ENCODE peak calls at places on chromosomes 1 and 21, in six cellular contexts. O, I, X, H, F and Z are unnamed samples.

GRCh38 chr1:23537296-23537993 is 6.4 kb upstream of the E2F2 start:
- DNase-seq in X (no peak), H (no peak), F (no peak), O (peak; percentile 68), I (no peak), Z (no peak)

GRCh38 chr1:19284881-19285280 is 3.7 kb downstream of the AKR7A3 start:
- DNase-seq in I (no peak), X (no peak), O (no peak), F (no peak), H (no peak), Z (no peak)

GRCh38 chr1:91499904-91500755 is 521 bp upstream of the CDC7 start:
- DNase-seq in I (peak; percentile 82), O (no peak), X (no peak), H (peak; percentile 16), F (no peak), Z (no peak)

GRCh38 chr21:41168391-41169257 is 664 bp downstream of the BACE2 start:
- DNase-seq in H (no peak), O (peak; percentile 68), F (no peak), X (peak; percentile 42), I (no peak), Z (peak; percentile 29)

GRCh38 chr1:172630868-172631267 is 28.0 kb upstream of the FASLG start:
- DNase-seq in I (peak; percentile 8), H (no peak), O (peak; percentile 62), X (no peak), F (no peak), Z (peak; percentile 33)

GRCh38 chr21:42174173-42174572 is 44.8 kb upstream of the ABCG1 start:
- DNase-seq in H (peak; percentile 82), X (no peak), I (no peak), F (peak; percentile 13), O (no peak), Z (peak; percentile 16)

GRCh38 chr1:193569696-193570269 is 383.4 kb upstream of the B3GALT2 start:
- DNase-seq in F (no peak), H (no peak), O (peak; percentile 91), I (no peak), X (no peak), Z (no peak)

GRCh38 chr1:101235696-101236545 is 898 bp upstream of the S1PR1 start:
- DNase-seq in F (peak; percentile 90), I (no peak), X (peak; percentile 47), H (no peak), O (peak; percentile 37), Z (no peak)

GRCh38 chr1:173406783-173407230 is 70.3 kb upstream of the PRDX6 start:
- DNase-seq in I (no peak), X (no peak), O (no peak), H (no peak), F (no peak), Z (no peak)

GRCh38 chr1:240107058-240107684 is 15.5 kb downstream of the FMN2 start:
- DNase-seq in H (no peak), X (no peak), O (peak; percentile 88), I (no peak), F (no peak), Z (no peak)

GRCh38 chr1:162580315-162580714 is 18.8 kb downstream of the UAP1 start:
- DNase-seq in O (no peak), I (no peak), X (no peak), H (no peak), F (no peak), Z (no peak)

GRCh38 chr1:51303751-51304196 is 26.6 kb downstream of the TTC39A start:
- DNase-seq in O (peak; percentile 66), X (no peak), I (no peak), F (peak; percentile 32), H (no peak), Z (no peak)

GRCh38 chr1:54273092-54273836 is 73.3 kb downstream of the MRPL37 start:
- DNase-seq in O (peak; percentile 93), H (peak; percentile 70), I (no peak), F (peak; percentile 19), X (peak; percentile 98), Z (no peak)

GRCh38 chr1:193406901-193407300 is 220.5 kb upstream of the B3GALT2 start:
- DNase-seq in O (peak; percentile 72), I (peak; percentile 28), F (no peak), H (peak; percentile 35), X (peak; percentile 42), Z (peak; percentile 62)

GRCh38 chr1:174898102-174898802 is 101.5 kb upstream of the CACYBP start:
- DNase-seq in F (no peak), O (no peak), I (no peak), X (no peak), H (no peak), Z (no peak)

GRCh38 chr1:158611916-158612315 is 6.8 kb downstream of the OR10Z1 start:
- DNase-seq in F (no peak), H (no peak), O (no peak), X (no peak), I (no peak), Z (no peak)

GRCh38 chr21:32329776-32330175 is 31.1 kb downstream of the MRAP start:
- DNase-seq in H (no peak), O (peak; percentile 62), X (no peak), I (peak; percentile 27), F (no peak), Z (no peak)

GRCh38 chr21:43278766-43279577 is 110.2 kb downstream of the CRYAA start:
- DNase-seq in O (no peak), I (no peak), H (no peak), F (no peak), X (no peak), Z (no peak)

GRCh38 chr1:222618880-222619321 is 1.0 kb downstream of the MIA3 start:
- DNase-seq in X (peak; percentile 47), I (peak; percentile 9), O (peak; percentile 29), H (peak; percentile 40), F (no peak), Z (no peak)

GRCh38 chr1:205536759-205537361 is 32.4 kb downstream of the CDK18 start:
- DNase-seq in O (no peak), I (no peak), F (no peak), X (no peak), H (no peak), Z (no peak)

GRCh38 chr1:10495942-10496341 is 21.2 kb downstream of the PEX14 start:
- DNase-seq in F (no peak), O (no peak), H (no peak), I (no peak), X (no peak), Z (no peak)
- TF ChIP-seq BHLHE40 in F (no peak), O (no peak), H (no peak), I (no peak), X (no peak), Z (no peak)

DNA sequence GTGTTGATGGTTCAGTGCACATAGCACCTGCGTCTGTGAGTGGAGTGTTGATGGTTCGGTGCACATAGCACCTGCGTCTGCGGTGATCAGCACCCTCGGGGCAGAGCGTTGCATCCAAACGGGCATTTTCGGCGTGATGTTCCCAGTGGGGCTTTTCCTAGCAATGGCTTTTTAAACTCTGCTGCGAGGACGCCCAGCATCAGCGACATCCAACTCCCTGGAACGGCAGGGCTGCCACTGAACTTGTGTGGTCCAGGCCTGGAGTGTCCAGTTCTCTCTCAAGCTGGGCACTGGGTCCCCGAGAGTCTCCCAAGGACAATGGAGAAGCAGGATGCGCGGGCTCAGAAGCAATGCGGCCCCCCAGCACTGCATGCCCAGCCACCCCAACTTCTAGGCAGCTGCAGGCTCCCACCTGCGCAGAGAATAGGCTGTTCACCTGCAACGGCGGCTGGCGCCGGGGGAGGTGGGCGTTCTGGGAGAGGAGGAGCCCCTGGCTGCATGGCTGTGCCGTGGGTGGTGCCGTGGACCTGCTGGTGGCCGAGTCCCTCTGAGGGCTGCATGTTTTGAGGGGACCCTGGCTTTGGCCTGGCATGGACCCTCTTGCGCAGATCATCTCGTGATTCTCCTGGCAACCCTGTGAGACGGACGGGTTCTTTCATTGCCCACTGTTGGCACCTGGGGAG is 10.1 kb upstream of the C1orf174 start:
- DNase-seq in X (no peak), H (no peak), F (no peak), I (no peak), O (no peak), Z (no peak)
- TF ChIP-seq BHLHE40 in X (no peak), H (no peak), F (no peak), I (no peak), O (no peak), Z (no peak)

GRCh38 chr1:117930173-117930447 is 571 bp downstream of the WDR3 start:
- DNase-seq in X (no peak), H (no peak), F (no peak), I (no peak), O (no peak), Z (no peak)
- TF ChIP-seq BHLHE40 in X (no peak), H (no peak), F (no peak), I (no peak), O (no peak), Z (no peak)

DNA sequence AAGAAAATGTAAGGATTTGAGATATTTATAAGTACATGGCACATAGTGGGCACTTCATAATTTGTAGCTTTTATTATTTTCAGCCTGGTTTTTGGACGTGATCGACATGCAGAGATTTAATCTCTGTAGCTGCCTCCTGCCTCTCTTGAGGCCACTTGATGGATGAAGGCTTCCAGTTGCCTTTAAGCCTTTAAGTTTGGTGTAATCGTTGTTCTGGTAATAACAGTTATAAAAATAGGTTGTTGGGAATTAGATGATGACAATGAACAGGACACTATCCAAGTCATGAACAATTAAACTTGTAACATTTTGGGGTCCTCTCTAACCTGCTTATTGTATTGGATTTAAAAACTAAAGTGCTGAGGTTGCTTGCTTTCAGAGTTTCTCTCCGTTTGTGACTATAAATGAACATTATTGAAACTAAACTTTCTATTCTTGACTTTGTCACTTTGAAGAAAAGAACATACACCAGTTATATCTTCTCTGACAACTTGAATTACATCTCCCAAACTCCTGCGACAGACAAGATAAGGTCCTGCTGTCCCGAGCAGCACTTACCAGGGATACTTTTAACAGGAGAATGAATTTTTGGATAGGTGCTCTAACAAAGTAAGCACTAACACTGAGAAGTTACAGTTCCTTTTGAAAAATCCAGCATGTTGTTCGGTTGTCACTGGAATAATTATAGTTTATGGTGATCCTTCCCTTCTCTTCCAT is 295.0 kb downstream of the NFIA start:
- DNase-seq in F (no peak), X (no peak), O (no peak), H (no peak), I (no peak), Z (no peak)
- TF ChIP-seq BHLHE40 in F (no peak), X (no peak), O (no peak), H (no peak), I (no peak), Z (no peak)